ENCODE peak calls at places on chromosomes 11 and 22, in ten cellular contexts. One of them, this sample, is unnamed.

GRCh38 chr11:86797133-86797532 is 3.2 kb upstream of the PRSS23 start:
- DNase-seq in posterior cingulate gyrus: no peak
- DNase-seq in activated CD4-positive, alpha-beta T cell treated with anti-CD3 and anti-CD28 coated beads for 36 hours: no peak
- DNase-seq in substantia nigra: no peak
- DNase-seq in testis: no peak
- DNase-seq in AG08395: no peak
- DNase-seq in adrenal gland: no peak
- DNase-seq in epithelial cell of prostate: no peak
- DNase-seq in HS-5: no peak
- DNase-seq in stimulated activated CD8-positive, alpha-beta memory T cell treated with anti-CD3 and anti-CD28 coated beads, Interleukin-7, amount 100 ng/mL, for 4 hours: no peak
- DNase-seq in this sample: no peak

GRCh38 chr11:128701086-128701485 is 7.2 kb downstream of the FLI1 start:
- DNase-seq in posterior cingulate gyrus: no peak
- DNase-seq in adrenal gland: no peak
- DNase-seq in testis: no peak
- DNase-seq in AG08395: peak; percentile 43
- DNase-seq in stimulated activated CD8-positive, alpha-beta memory T cell treated with anti-CD3 and anti-CD28 coated beads, Interleukin-7, amount 100 ng/mL, for 4 hours: no peak
- DNase-seq in activated CD4-positive, alpha-beta T cell treated with anti-CD3 and anti-CD28 coated beads for 36 hours: no peak
- DNase-seq in HS-5: no peak
- DNase-seq in epithelial cell of prostate: no peak
- DNase-seq in substantia nigra: no peak
- DNase-seq in this sample: no peak

GRCh38 chr22:47902646-47903180 is 1140.3 kb downstream of the TBC1D22A start:
- DNase-seq in stimulated activated CD8-positive, alpha-beta memory T cell treated with anti-CD3 and anti-CD28 coated beads, Interleukin-7, amount 100 ng/mL, for 4 hours: no peak
- DNase-seq in substantia nigra: no peak
- DNase-seq in posterior cingulate gyrus: no peak
- DNase-seq in epithelial cell of prostate: no peak
- DNase-seq in HS-5: no peak
- DNase-seq in adrenal gland: no peak
- DNase-seq in activated CD4-positive, alpha-beta T cell treated with anti-CD3 and anti-CD28 coated beads for 36 hours: no peak
- DNase-seq in AG08395: no peak
- DNase-seq in testis: no peak
- DNase-seq in this sample: no peak

GRCh38 chr11:10990637-10991036 is 132.8 kb upstream of the ZBED5 start:
- DNase-seq in adrenal gland: no peak
- DNase-seq in posterior cingulate gyrus: no peak
- DNase-seq in activated CD4-positive, alpha-beta T cell treated with anti-CD3 and anti-CD28 coated beads for 36 hours: no peak
- DNase-seq in HS-5: no peak
- DNase-seq in substantia nigra: no peak
- DNase-seq in testis: no peak
- DNase-seq in stimulated activated CD8-positive, alpha-beta memory T cell treated with anti-CD3 and anti-CD28 coated beads, Interleukin-7, amount 100 ng/mL, for 4 hours: no peak
- DNase-seq in epithelial cell of prostate: no peak
- DNase-seq in AG08395: peak; percentile 43
- DNase-seq in this sample: no peak

GRCh38 chr11:75103380-75104026 is 6.8 kb upstream of the OR2AT4 start:
- DNase-seq in AG08395: peak; percentile 48
- DNase-seq in HS-5: peak; percentile 65
- DNase-seq in posterior cingulate gyrus: no peak
- DNase-seq in adrenal gland: no peak
- DNase-seq in substantia nigra: no peak
- DNase-seq in testis: no peak
- DNase-seq in stimulated activated CD8-positive, alpha-beta memory T cell treated with anti-CD3 and anti-CD28 coated beads, Interleukin-7, amount 100 ng/mL, for 4 hours: no peak
- DNase-seq in activated CD4-positive, alpha-beta T cell treated with anti-CD3 and anti-CD28 coated beads for 36 hours: peak; percentile 8
- DNase-seq in epithelial cell of prostate: no peak
- DNase-seq in this sample: no peak

GRCh38 chr11:44989831-44990566 is 39.3 kb upstream of the TP53I11 start:
- DNase-seq in posterior cingulate gyrus: no peak
- DNase-seq in epithelial cell of prostate: peak; percentile 36
- DNase-seq in HS-5: no peak
- DNase-seq in AG08395: peak; percentile 53
- DNase-seq in testis: no peak
- DNase-seq in adrenal gland: no peak
- DNase-seq in substantia nigra: no peak
- DNase-seq in activated CD4-positive, alpha-beta T cell treated with anti-CD3 and anti-CD28 coated beads for 36 hours: no peak
- DNase-seq in stimulated activated CD8-positive, alpha-beta memory T cell treated with anti-CD3 and anti-CD28 coated beads, Interleukin-7, amount 100 ng/mL, for 4 hours: no peak
- DNase-seq in this sample: peak; percentile 48

GRCh38 chr22:49671331-49672012 is 156.2 kb downstream of the BRD1 start:
- DNase-seq in AG08395: no peak
- DNase-seq in HS-5: no peak
- DNase-seq in testis: no peak
- DNase-seq in epithelial cell of prostate: no peak
- DNase-seq in activated CD4-positive, alpha-beta T cell treated with anti-CD3 and anti-CD28 coated beads for 36 hours: no peak
- DNase-seq in posterior cingulate gyrus: no peak
- DNase-seq in substantia nigra: no peak
- DNase-seq in stimulated activated CD8-positive, alpha-beta memory T cell treated with anti-CD3 and anti-CD28 coated beads, Interleukin-7, amount 100 ng/mL, for 4 hours: no peak
- DNase-seq in adrenal gland: no peak
- DNase-seq in this sample: no peak

GRCh38 chr11:107651672-107652071 is 60.2 kb downstream of the SLN start:
- DNase-seq in posterior cingulate gyrus: no peak
- DNase-seq in epithelial cell of prostate: no peak
- DNase-seq in substantia nigra: no peak
- DNase-seq in HS-5: no peak
- DNase-seq in testis: no peak
- DNase-seq in adrenal gland: no peak
- DNase-seq in activated CD4-positive, alpha-beta T cell treated with anti-CD3 and anti-CD28 coated beads for 36 hours: no peak
- DNase-seq in AG08395: no peak
- DNase-seq in stimulated activated CD8-positive, alpha-beta memory T cell treated with anti-CD3 and anti-CD28 coated beads, Interleukin-7, amount 100 ng/mL, for 4 hours: no peak
- DNase-seq in this sample: no peak

GRCh38 chr11:10844364-10844763 is 13.5 kb downstream of the ZBED5 start:
- DNase-seq in epithelial cell of prostate: no peak
- DNase-seq in HS-5: no peak
- DNase-seq in AG08395: no peak
- DNase-seq in substantia nigra: no peak
- DNase-seq in activated CD4-positive, alpha-beta T cell treated with anti-CD3 and anti-CD28 coated beads for 36 hours: no peak
- DNase-seq in testis: no peak
- DNase-seq in posterior cingulate gyrus: no peak
- DNase-seq in stimulated activated CD8-positive, alpha-beta memory T cell treated with anti-CD3 and anti-CD28 coated beads, Interleukin-7, amount 100 ng/mL, for 4 hours: no peak
- DNase-seq in adrenal gland: no peak
- DNase-seq in this sample: no peak

GRCh38 chr22:38313384-38313955 is 3.8 kb downstream of the CSNK1E start:
- DNase-seq in adrenal gland: peak; percentile 77
- DNase-seq in testis: no peak
- DNase-seq in epithelial cell of prostate: peak; percentile 54
- DNase-seq in AG08395: peak; percentile 79
- DNase-seq in stimulated activated CD8-positive, alpha-beta memory T cell treated with anti-CD3 and anti-CD28 coated beads, Interleukin-7, amount 100 ng/mL, for 4 hours: no peak
- DNase-seq in substantia nigra: peak; percentile 62
- DNase-seq in HS-5: peak; percentile 88
- DNase-seq in activated CD4-positive, alpha-beta T cell treated with anti-CD3 and anti-CD28 coated beads for 36 hours: peak; percentile 49
- DNase-seq in posterior cingulate gyrus: no peak
- DNase-seq in this sample: peak; percentile 91

GRCh38 chr22:35578836-35579575 is 38.1 kb downstream of the MB start:
- DNase-seq in substantia nigra: no peak
- DNase-seq in testis: no peak
- DNase-seq in posterior cingulate gyrus: no peak
- DNase-seq in HS-5: no peak
- DNase-seq in epithelial cell of prostate: no peak
- DNase-seq in activated CD4-positive, alpha-beta T cell treated with anti-CD3 and anti-CD28 coated beads for 36 hours: no peak
- DNase-seq in AG08395: no peak
- DNase-seq in stimulated activated CD8-positive, alpha-beta memory T cell treated with anti-CD3 and anti-CD28 coated beads, Interleukin-7, amount 100 ng/mL, for 4 hours: no peak
- DNase-seq in adrenal gland: no peak
- DNase-seq in this sample: no peak

GRCh38 chr22:23163665-23164064 is 16.6 kb upstream of the BCR start:
- DNase-seq in posterior cingulate gyrus: peak; percentile 45
- DNase-seq in AG08395: peak; percentile 58
- DNase-seq in substantia nigra: peak; percentile 69
- DNase-seq in testis: peak; percentile 88
- DNase-seq in adrenal gland: peak; percentile 54
- DNase-seq in stimulated activated CD8-positive, alpha-beta memory T cell treated with anti-CD3 and anti-CD28 coated beads, Interleukin-7, amount 100 ng/mL, for 4 hours: no peak
- DNase-seq in activated CD4-positive, alpha-beta T cell treated with anti-CD3 and anti-CD28 coated beads for 36 hours: no peak
- DNase-seq in HS-5: no peak
- DNase-seq in epithelial cell of prostate: no peak
- DNase-seq in this sample: no peak

GRCh38 chr11:8814209-8814922 is 96.6 kb upstream of the AKIP1 start:
- DNase-seq in posterior cingulate gyrus: no peak
- DNase-seq in epithelial cell of prostate: peak; percentile 83
- DNase-seq in HS-5: no peak
- DNase-seq in adrenal gland: no peak
- DNase-seq in AG08395: no peak
- DNase-seq in testis: no peak
- DNase-seq in activated CD4-positive, alpha-beta T cell treated with anti-CD3 and anti-CD28 coated beads for 36 hours: no peak
- DNase-seq in substantia nigra: no peak
- DNase-seq in stimulated activated CD8-positive, alpha-beta memory T cell treated with anti-CD3 and anti-CD28 coated beads, Interleukin-7, amount 100 ng/mL, for 4 hours: no peak
- DNase-seq in this sample: peak; percentile 96

GRCh38 chr22:30827646-30828045 is 133.0 kb downstream of the OSBP2 start:
- DNase-seq in testis: no peak
- DNase-seq in AG08395: no peak
- DNase-seq in posterior cingulate gyrus: no peak
- DNase-seq in adrenal gland: no peak
- DNase-seq in HS-5: no peak
- DNase-seq in stimulated activated CD8-positive, alpha-beta memory T cell treated with anti-CD3 and anti-CD28 coated beads, Interleukin-7, amount 100 ng/mL, for 4 hours: no peak
- DNase-seq in activated CD4-positive, alpha-beta T cell treated with anti-CD3 and anti-CD28 coated beads for 36 hours: no peak
- DNase-seq in epithelial cell of prostate: no peak
- DNase-seq in substantia nigra: no peak
- DNase-seq in this sample: no peak

GRCh38 chr11:75100314-75100713 is 3.6 kb upstream of the OR2AT4 start:
- DNase-seq in substantia nigra: no peak
- DNase-seq in posterior cingulate gyrus: no peak
- DNase-seq in adrenal gland: no peak
- DNase-seq in activated CD4-positive, alpha-beta T cell treated with anti-CD3 and anti-CD28 coated beads for 36 hours: peak; percentile 71
- DNase-seq in AG08395: peak; percentile 45
- DNase-seq in testis: no peak
- DNase-seq in HS-5: peak; percentile 56
- DNase-seq in stimulated activated CD8-positive, alpha-beta memory T cell treated with anti-CD3 and anti-CD28 coated beads, Interleukin-7, amount 100 ng/mL, for 4 hours: no peak
- DNase-seq in epithelial cell of prostate: no peak
- DNase-seq in this sample: peak; percentile 40

GRCh38 chr11:7020183-7020917 is at the start of the genes NLRP14 and ZNF214:
- DNase-seq in epithelial cell of prostate: peak; percentile 39
- DNase-seq in stimulated activated CD8-positive, alpha-beta memory T cell treated with anti-CD3 and anti-CD28 coated beads, Interleukin-7, amount 100 ng/mL, for 4 hours: no peak
- DNase-seq in AG08395: peak; percentile 99
- DNase-seq in activated CD4-positive, alpha-beta T cell treated with anti-CD3 and anti-CD28 coated beads for 36 hours: peak; percentile 28
- DNase-seq in HS-5: peak; percentile 86
- DNase-seq in adrenal gland: peak; percentile 95
- DNase-seq in substantia nigra: peak; percentile 83
- DNase-seq in posterior cingulate gyrus: peak; percentile 77
- DNase-seq in testis: peak; percentile 97
- DNase-seq in this sample: peak; percentile 79

GRCh38 chr11:65041206-65042035 is at the start of gene SAC3D1:
- DNase-seq in substantia nigra: no peak
- DNase-seq in adrenal gland: peak; percentile 55
- DNase-seq in HS-5: no peak
- DNase-seq in testis: peak; percentile 53
- DNase-seq in AG08395: peak; percentile 55
- DNase-seq in stimulated activated CD8-positive, alpha-beta memory T cell treated with anti-CD3 and anti-CD28 coated beads, Interleukin-7, amount 100 ng/mL, for 4 hours: no peak
- DNase-seq in posterior cingulate gyrus: peak; percentile 35
- DNase-seq in activated CD4-positive, alpha-beta T cell treated with anti-CD3 and anti-CD28 coated beads for 36 hours: peak; percentile 78
- DNase-seq in epithelial cell of prostate: no peak
- DNase-seq in this sample: no peak

GRCh38 chr11:128464878-128465277 is 122.5 kb downstream of the ETS1 start:
- DNase-seq in AG08395: no peak
- DNase-seq in activated CD4-positive, alpha-beta T cell treated with anti-CD3 and anti-CD28 coated beads for 36 hours: no peak
- DNase-seq in stimulated activated CD8-positive, alpha-beta memory T cell treated with anti-CD3 and anti-CD28 coated beads, Interleukin-7, amount 100 ng/mL, for 4 hours: no peak
- DNase-seq in adrenal gland: no peak
- DNase-seq in epithelial cell of prostate: no peak
- DNase-seq in testis: no peak
- DNase-seq in posterior cingulate gyrus: no peak
- DNase-seq in substantia nigra: no peak
- DNase-seq in HS-5: no peak
- DNase-seq in this sample: no peak

GRCh38 chr11:118142809-118143208 is 9.8 kb downstream of the SCN4B start:
- DNase-seq in posterior cingulate gyrus: no peak
- DNase-seq in activated CD4-positive, alpha-beta T cell treated with anti-CD3 and anti-CD28 coated beads for 36 hours: peak; percentile 49
- DNase-seq in epithelial cell of prostate: no peak
- DNase-seq in AG08395: no peak
- DNase-seq in stimulated activated CD8-positive, alpha-beta memory T cell treated with anti-CD3 and anti-CD28 coated beads, Interleukin-7, amount 100 ng/mL, for 4 hours: no peak
- DNase-seq in substantia nigra: no peak
- DNase-seq in HS-5: no peak
- DNase-seq in adrenal gland: no peak
- DNase-seq in testis: no peak
- DNase-seq in this sample: no peak

GRCh38 chr11:72426054-72426757 is 8.1 kb downstream of the CLPB start:
- DNase-seq in activated CD4-positive, alpha-beta T cell treated with anti-CD3 and anti-CD28 coated beads for 36 hours: no peak
- DNase-seq in substantia nigra: no peak
- DNase-seq in epithelial cell of prostate: no peak
- DNase-seq in HS-5: no peak
- DNase-seq in posterior cingulate gyrus: no peak
- DNase-seq in stimulated activated CD8-positive, alpha-beta memory T cell treated with anti-CD3 and anti-CD28 coated beads, Interleukin-7, amount 100 ng/mL, for 4 hours: no peak
- DNase-seq in AG08395: no peak
- DNase-seq in adrenal gland: no peak
- DNase-seq in testis: no peak
- DNase-seq in this sample: no peak

GRCh38 chr11:128828350-128828749 is 38.7 kb downstream of the KCNJ1 start:
- DNase-seq in epithelial cell of prostate: no peak
- DNase-seq in AG08395: no peak
- DNase-seq in HS-5: peak; percentile 14
- DNase-seq in posterior cingulate gyrus: no peak
- DNase-seq in substantia nigra: no peak
- DNase-seq in adrenal gland: no peak
- DNase-seq in stimulated activated CD8-positive, alpha-beta memory T cell treated with anti-CD3 and anti-CD28 coated beads, Interleukin-7, amount 100 ng/mL, for 4 hours: no peak
- DNase-seq in activated CD4-positive, alpha-beta T cell treated with anti-CD3 and anti-CD28 coated beads for 36 hours: no peak
- DNase-seq in testis: no peak
- DNase-seq in this sample: no peak

GRCh38 chr22:45526768-45527360 is 24.2 kb downstream of the FBLN1 start:
- DNase-seq in activated CD4-positive, alpha-beta T cell treated with anti-CD3 and anti-CD28 coated beads for 36 hours: no peak
- DNase-seq in testis: no peak
- DNase-seq in stimulated activated CD8-positive, alpha-beta memory T cell treated with anti-CD3 and anti-CD28 coated beads, Interleukin-7, amount 100 ng/mL, for 4 hours: no peak
- DNase-seq in substantia nigra: no peak
- DNase-seq in posterior cingulate gyrus: no peak
- DNase-seq in epithelial cell of prostate: no peak
- DNase-seq in HS-5: no peak
- DNase-seq in AG08395: peak; percentile 62
- DNase-seq in adrenal gland: no peak
- DNase-seq in this sample: no peak

GRCh38 chr22:32389685-32390084 is 22.4 kb downstream of the RTCB start:
- DNase-seq in AG08395: no peak
- DNase-seq in HS-5: no peak
- DNase-seq in stimulated activated CD8-positive, alpha-beta memory T cell treated with anti-CD3 and anti-CD28 coated beads, Interleukin-7, amount 100 ng/mL, for 4 hours: no peak
- DNase-seq in posterior cingulate gyrus: no peak
- DNase-seq in adrenal gland: peak; percentile 23
- DNase-seq in activated CD4-positive, alpha-beta T cell treated with anti-CD3 and anti-CD28 coated beads for 36 hours: peak; percentile 53
- DNase-seq in substantia nigra: no peak
- DNase-seq in testis: peak; percentile 33
- DNase-seq in epithelial cell of prostate: no peak
- DNase-seq in this sample: no peak

GRCh38 chr22:46023558-46023981 is 46.6 kb upstream of the WNT7B start:
- DNase-seq in posterior cingulate gyrus: peak; percentile 9
- DNase-seq in HS-5: no peak
- DNase-seq in stimulated activated CD8-positive, alpha-beta memory T cell treated with anti-CD3 and anti-CD28 coated beads, Interleukin-7, amount 100 ng/mL, for 4 hours: no peak
- DNase-seq in AG08395: peak; percentile 57
- DNase-seq in activated CD4-positive, alpha-beta T cell treated with anti-CD3 and anti-CD28 coated beads for 36 hours: peak; percentile 2
- DNase-seq in substantia nigra: no peak
- DNase-seq in epithelial cell of prostate: no peak
- DNase-seq in testis: no peak
- DNase-seq in adrenal gland: peak; percentile 10
- DNase-seq in this sample: no peak

GRCh38 chr22:46060292-46061123 is 83.5 kb upstream of the WNT7B start:
- DNase-seq in substantia nigra: no peak
- DNase-seq in HS-5: no peak
- DNase-seq in activated CD4-positive, alpha-beta T cell treated with anti-CD3 and anti-CD28 coated beads for 36 hours: no peak
- DNase-seq in testis: peak; percentile 15
- DNase-seq in adrenal gland: no peak
- DNase-seq in posterior cingulate gyrus: no peak
- DNase-seq in epithelial cell of prostate: no peak
- DNase-seq in stimulated activated CD8-positive, alpha-beta memory T cell treated with anti-CD3 and anti-CD28 coated beads, Interleukin-7, amount 100 ng/mL, for 4 hours: no peak
- DNase-seq in AG08395: no peak
- DNase-seq in this sample: no peak

GRCh38 chr11:45906965-45907591 is at the start of gene FREY1:
- DNase-seq in adrenal gland: no peak
- DNase-seq in activated CD4-positive, alpha-beta T cell treated with anti-CD3 and anti-CD28 coated beads for 36 hours: no peak
- DNase-seq in substantia nigra: peak; percentile 32
- DNase-seq in HS-5: no peak
- DNase-seq in posterior cingulate gyrus: no peak
- DNase-seq in AG08395: no peak
- DNase-seq in testis: no peak
- DNase-seq in epithelial cell of prostate: no peak
- DNase-seq in stimulated activated CD8-positive, alpha-beta memory T cell treated with anti-CD3 and anti-CD28 coated beads, Interleukin-7, amount 100 ng/mL, for 4 hours: no peak
- DNase-seq in this sample: no peak

GRCh38 chr22:23066200-23067022 is 3.9 kb upstream of the GNAZ start:
- DNase-seq in AG08395: no peak
- DNase-seq in epithelial cell of prostate: no peak
- DNase-seq in stimulated activated CD8-positive, alpha-beta memory T cell treated with anti-CD3 and anti-CD28 coated beads, Interleukin-7, amount 100 ng/mL, for 4 hours: no peak
- DNase-seq in testis: peak; percentile 11
- DNase-seq in activated CD4-positive, alpha-beta T cell treated with anti-CD3 and anti-CD28 coated beads for 36 hours: no peak
- DNase-seq in substantia nigra: no peak
- DNase-seq in adrenal gland: no peak
- DNase-seq in HS-5: no peak
- DNase-seq in posterior cingulate gyrus: no peak
- DNase-seq in this sample: no peak

GRCh38 chr11:267491-267994 is 10.7 kb upstream of the NLRP6 start:
- DNase-seq in HS-5: no peak
- DNase-seq in AG08395: peak; percentile 32
- DNase-seq in activated CD4-positive, alpha-beta T cell treated with anti-CD3 and anti-CD28 coated beads for 36 hours: peak; percentile 82
- DNase-seq in stimulated activated CD8-positive, alpha-beta memory T cell treated with anti-CD3 and anti-CD28 coated beads, Interleukin-7, amount 100 ng/mL, for 4 hours: no peak
- DNase-seq in adrenal gland: peak; percentile 49
- DNase-seq in testis: no peak
- DNase-seq in epithelial cell of prostate: no peak
- DNase-seq in posterior cingulate gyrus: no peak
- DNase-seq in substantia nigra: no peak
- DNase-seq in this sample: no peak